ENCODE peak calls at places on chromosomes 6 and 20, in eight cellular contexts. One of them, this sample, is unnamed. For H3K27me3, the result is how much of the 10 kb centered on the place peaks cover.

GRCh38 chr20:25223765-25224720 is 23.8 kb upstream of the PYGB start:
- DNase-seq in lung: no peak
- DNase-seq in spleen: peak
- DNase-seq in GM23338: no peak
- DNase-seq in neural progenitor cell: no peak
- DNase-seq in heart left ventricle: no peak
- DNase-seq in lower lobe of right lung: no peak
- DNase-seq in tibial nerve: no peak
- DNase-seq in this sample: no peak

GRCh38 chr6:29651413-29652197 is 5.3 kb upstream of the MOG start:
- DNase-seq in lower lobe of right lung: no peak
- DNase-seq in neural progenitor cell: peak
- DNase-seq in GM23338: peak
- DNase-seq in heart left ventricle: no peak
- DNase-seq in spleen: no peak
- DNase-seq in tibial nerve: no peak
- DNase-seq in lung: no peak
- DNase-seq in this sample: no peak

GRCh38 chr20:5156670-5157448 is 30.1 kb downstream of the CDS2 start:
- DNase-seq in neural progenitor cell: no peak
- DNase-seq in lung: no peak
- DNase-seq in lower lobe of right lung: no peak
- DNase-seq in tibial nerve: no peak
- DNase-seq in GM23338: no peak
- DNase-seq in heart left ventricle: no peak
- DNase-seq in spleen: no peak
- DNase-seq in this sample: no peak

GRCh38 chr20:41738584-41739193 is 120.5 kb upstream of the CHD6 start:
- DNase-seq in heart left ventricle: no peak
- DNase-seq in lung: no peak
- DNase-seq in GM23338: peak
- DNase-seq in spleen: no peak
- DNase-seq in lower lobe of right lung: peak
- DNase-seq in neural progenitor cell: peak
- DNase-seq in tibial nerve: peak
- DNase-seq in this sample: peak

GRCh38 chr20:4681971-4682370 is 39.7 kb upstream of the PRND start:
- DNase-seq in lung: no peak
- DNase-seq in neural progenitor cell: no peak
- DNase-seq in spleen: no peak
- DNase-seq in lower lobe of right lung: no peak
- DNase-seq in tibial nerve: no peak
- DNase-seq in heart left ventricle: no peak
- DNase-seq in GM23338: no peak
- DNase-seq in this sample: no peak

GRCh38 chr6:140043357-140043756 is 668.9 kb upstream of the CITED2 start:
- DNase-seq in lung: no peak
- DNase-seq in neural progenitor cell: no peak
- DNase-seq in heart left ventricle: no peak
- DNase-seq in GM23338: no peak
- DNase-seq in spleen: no peak
- DNase-seq in lower lobe of right lung: no peak
- DNase-seq in tibial nerve: no peak
- DNase-seq in this sample: no peak

GRCh38 chr6:32922083-32922482 is 18.7 kb downstream of the HLA-DMB start:
- DNase-seq in GM23338: no peak
- DNase-seq in lower lobe of right lung: no peak
- DNase-seq in spleen: no peak
- DNase-seq in tibial nerve: no peak
- DNase-seq in heart left ventricle: no peak
- DNase-seq in neural progenitor cell: no peak
- DNase-seq in lung: no peak
- DNase-seq in this sample: no peak

GRCh38 chr6:27230758-27231111 is 16.8 kb upstream of the PRSS16 start:
- DNase-seq in lung: no peak
- DNase-seq in spleen: no peak
- DNase-seq in tibial nerve: no peak
- DNase-seq in neural progenitor cell: no peak
- DNase-seq in GM23338: no peak
- DNase-seq in lower lobe of right lung: no peak
- DNase-seq in heart left ventricle: no peak
- DNase-seq in this sample: no peak

GRCh38 chr6:79453558-79454042 is 83.6 kb downstream of the LCA5 start:
- DNase-seq in heart left ventricle: no peak
- DNase-seq in spleen: no peak
- DNase-seq in GM23338: no peak
- DNase-seq in tibial nerve: peak
- DNase-seq in neural progenitor cell: no peak
- DNase-seq in lung: no peak
- DNase-seq in lower lobe of right lung: no peak
- DNase-seq in this sample: no peak

GRCh38 chr20:14245368-14245970 is 91.9 kb downstream of the FLRT3 start:
- DNase-seq in heart left ventricle: no peak
- DNase-seq in tibial nerve: no peak
- DNase-seq in neural progenitor cell: no peak
- DNase-seq in spleen: no peak
- DNase-seq in lung: no peak
- DNase-seq in GM23338: no peak
- DNase-seq in lower lobe of right lung: no peak
- DNase-seq in this sample: no peak

DNA sequence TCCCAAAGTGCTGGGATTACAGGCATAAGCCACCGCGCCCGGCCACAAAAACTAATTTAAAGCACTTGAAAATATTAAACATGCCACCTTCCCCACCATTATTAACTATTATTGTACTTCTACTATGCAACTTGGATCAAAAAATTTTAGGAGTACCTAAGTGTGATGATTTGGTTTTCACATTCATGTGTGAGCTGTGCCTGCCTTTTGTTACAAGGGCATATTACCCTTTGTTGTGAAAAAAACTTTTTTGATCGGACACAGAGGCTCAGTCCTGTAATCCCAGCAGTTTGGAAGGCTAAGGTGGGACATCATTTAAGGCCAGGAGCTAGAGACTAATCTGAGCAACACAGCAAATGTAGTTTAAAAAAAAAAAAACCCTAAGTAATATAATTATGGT is 17.1 kb downstream of the ROMO1 start:
- DNase-seq in GM23338: no peak
- DNase-seq in spleen: no peak
- DNase-seq in neural progenitor cell: no peak
- DNase-seq in tibial nerve: no peak
- DNase-seq in lung: no peak
- DNase-seq in lower lobe of right lung: no peak
- DNase-seq in heart left ventricle: no peak
- DNase-seq in this sample: no peak
- H3K27me3 ChIP-seq in GM23338: under half
- H3K27me3 ChIP-seq in spleen: under half
- H3K27me3 ChIP-seq in neural progenitor cell: under half
- H3K27me3 ChIP-seq in tibial nerve: under half
- H3K27me3 ChIP-seq in lung: under half
- H3K27me3 ChIP-seq in lower lobe of right lung: under half
- H3K27me3 ChIP-seq in heart left ventricle: under half
- H3K27me3 ChIP-seq in this sample: under half

GRCh38 chr6:149041953-149042352 is 275.6 kb upstream of the TAB2 start:
- DNase-seq in spleen: no peak
- DNase-seq in neural progenitor cell: no peak
- DNase-seq in GM23338: no peak
- DNase-seq in lower lobe of right lung: no peak
- DNase-seq in tibial nerve: no peak
- DNase-seq in heart left ventricle: no peak
- DNase-seq in lung: no peak
- DNase-seq in this sample: no peak

GRCh38 chr6:149044394-149044965 is 273.0 kb upstream of the TAB2 start:
- DNase-seq in neural progenitor cell: no peak
- DNase-seq in heart left ventricle: no peak
- DNase-seq in lower lobe of right lung: no peak
- DNase-seq in tibial nerve: no peak
- DNase-seq in GM23338: no peak
- DNase-seq in lung: no peak
- DNase-seq in spleen: no peak
- DNase-seq in this sample: no peak

GRCh38 chr6:149046164-149046821 is 271.2 kb upstream of the TAB2 start:
- DNase-seq in heart left ventricle: no peak
- DNase-seq in tibial nerve: no peak
- DNase-seq in lower lobe of right lung: no peak
- DNase-seq in lung: no peak
- DNase-seq in GM23338: no peak
- DNase-seq in neural progenitor cell: no peak
- DNase-seq in spleen: no peak
- DNase-seq in this sample: no peak

GRCh38 chr6:149045404-149045803 is 272.1 kb upstream of the TAB2 start:
- DNase-seq in lower lobe of right lung: no peak
- DNase-seq in tibial nerve: no peak
- DNase-seq in neural progenitor cell: peak
- DNase-seq in spleen: no peak
- DNase-seq in lung: no peak
- DNase-seq in heart left ventricle: no peak
- DNase-seq in GM23338: peak
- DNase-seq in this sample: no peak

DNA sequence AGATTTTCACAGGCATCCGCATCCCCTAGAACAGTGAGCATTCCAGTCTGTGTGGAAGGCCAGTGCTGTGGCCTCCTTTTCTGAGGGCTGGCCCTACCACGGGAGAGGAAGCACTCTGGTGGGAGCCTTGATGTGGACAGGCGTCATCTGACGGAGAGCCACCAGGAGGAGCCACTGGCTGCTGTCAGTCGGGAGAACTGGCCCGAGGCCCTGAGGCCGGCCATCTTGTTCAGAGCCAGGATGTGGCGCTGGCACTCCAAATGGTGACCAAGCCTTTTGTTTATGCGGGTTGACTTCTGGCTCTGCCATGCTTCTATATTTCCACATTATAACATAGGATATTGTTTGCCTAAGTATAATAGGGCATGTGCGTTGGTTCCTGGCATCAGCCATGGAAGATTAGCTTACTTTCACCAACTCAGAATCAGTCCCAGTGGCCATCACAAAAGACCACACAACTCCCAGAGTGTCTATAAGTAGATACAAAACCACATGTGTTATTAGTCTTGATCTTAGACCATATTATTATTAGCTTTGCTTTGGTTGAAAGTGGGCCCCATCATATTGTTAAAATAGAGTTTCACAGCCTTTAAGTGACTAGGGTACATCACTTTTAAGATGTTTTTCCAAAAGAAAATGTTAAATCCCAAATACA is 273.9 kb upstream of the TAB2 start:
- DNase-seq in neural progenitor cell: peak
- DNase-seq in GM23338: peak
- DNase-seq in lung: no peak
- DNase-seq in lower lobe of right lung: no peak
- DNase-seq in tibial nerve: no peak
- DNase-seq in spleen: no peak
- DNase-seq in heart left ventricle: no peak
- DNase-seq in this sample: no peak
- TF ChIP-seq CTCF in neural progenitor cell: peak
- TF ChIP-seq CTCF in GM23338: peak
- TF ChIP-seq CTCF in lung: no peak
- TF ChIP-seq CTCF in lower lobe of right lung: peak
- TF ChIP-seq CTCF in tibial nerve: no peak
- TF ChIP-seq CTCF in spleen: no peak
- TF ChIP-seq CTCF in heart left ventricle: no peak
- TF ChIP-seq CTCF in this sample: peak

GRCh38 chr6:34150766-34151165 is 4.9 kb upstream of the GRM4 start:
- DNase-seq in heart left ventricle: no peak
- DNase-seq in lung: no peak
- DNase-seq in spleen: peak
- DNase-seq in lower lobe of right lung: no peak
- DNase-seq in GM23338: no peak
- DNase-seq in neural progenitor cell: peak
- DNase-seq in tibial nerve: no peak
- DNase-seq in this sample: no peak

GRCh38 chr6:34149831-34150400 is 4.0 kb upstream of the GRM4 start:
- DNase-seq in GM23338: no peak
- DNase-seq in heart left ventricle: no peak
- DNase-seq in spleen: peak
- DNase-seq in lower lobe of right lung: no peak
- DNase-seq in tibial nerve: no peak
- DNase-seq in neural progenitor cell: peak
- DNase-seq in lung: no peak
- DNase-seq in this sample: no peak

GRCh38 chr6:34146801-34147592 is 1.1 kb upstream of the GRM4 start:
- DNase-seq in GM23338: no peak
- DNase-seq in tibial nerve: no peak
- DNase-seq in spleen: peak
- DNase-seq in heart left ventricle: no peak
- DNase-seq in neural progenitor cell: no peak
- DNase-seq in lung: no peak
- DNase-seq in lower lobe of right lung: peak
- DNase-seq in this sample: no peak

GRCh38 chr6:34147906-34148701 is 2.2 kb upstream of the GRM4 start:
- DNase-seq in lower lobe of right lung: peak
- DNase-seq in spleen: peak
- DNase-seq in lung: no peak
- DNase-seq in neural progenitor cell: no peak
- DNase-seq in heart left ventricle: no peak
- DNase-seq in GM23338: no peak
- DNase-seq in tibial nerve: no peak
- DNase-seq in this sample: no peak

GRCh38 chr6:34148864-34149810 is 3.2 kb upstream of the GRM4 start:
- DNase-seq in heart left ventricle: no peak
- DNase-seq in lung: no peak
- DNase-seq in spleen: peak
- DNase-seq in GM23338: no peak
- DNase-seq in neural progenitor cell: peak
- DNase-seq in lower lobe of right lung: peak
- DNase-seq in tibial nerve: no peak
- DNase-seq in this sample: no peak
- H3K27me3 ChIP-seq in heart left ventricle: half or more
- H3K27me3 ChIP-seq in lung: under half
- H3K27me3 ChIP-seq in spleen: under half
- H3K27me3 ChIP-seq in GM23338: half or more
- H3K27me3 ChIP-seq in neural progenitor cell: half or more
- H3K27me3 ChIP-seq in lower lobe of right lung: half or more
- H3K27me3 ChIP-seq in tibial nerve: half or more
- H3K27me3 ChIP-seq in this sample: half or more

GRCh38 chr20:24109008-24109407 is 120.4 kb upstream of the GGTLC1 start:
- DNase-seq in neural progenitor cell: no peak
- DNase-seq in lung: no peak
- DNase-seq in spleen: no peak
- DNase-seq in GM23338: peak
- DNase-seq in tibial nerve: no peak
- DNase-seq in heart left ventricle: no peak
- DNase-seq in lower lobe of right lung: no peak
- DNase-seq in this sample: no peak

GRCh38 chr20:24109537-24109936 is 121.0 kb upstream of the GGTLC1 start:
- DNase-seq in tibial nerve: no peak
- DNase-seq in heart left ventricle: no peak
- DNase-seq in spleen: no peak
- DNase-seq in lung: no peak
- DNase-seq in lower lobe of right lung: no peak
- DNase-seq in GM23338: no peak
- DNase-seq in neural progenitor cell: no peak
- DNase-seq in this sample: no peak

GRCh38 chr20:24116611-24117010 is 128.0 kb upstream of the GGTLC1 start:
- DNase-seq in tibial nerve: no peak
- DNase-seq in heart left ventricle: no peak
- DNase-seq in GM23338: no peak
- DNase-seq in spleen: no peak
- DNase-seq in lower lobe of right lung: no peak
- DNase-seq in neural progenitor cell: no peak
- DNase-seq in lung: no peak
- DNase-seq in this sample: no peak

GRCh38 chr20:24111858-24112257 is 123.3 kb upstream of the GGTLC1 start:
- DNase-seq in tibial nerve: no peak
- DNase-seq in lower lobe of right lung: no peak
- DNase-seq in heart left ventricle: no peak
- DNase-seq in spleen: no peak
- DNase-seq in neural progenitor cell: no peak
- DNase-seq in lung: no peak
- DNase-seq in GM23338: no peak
- DNase-seq in this sample: no peak

GRCh38 chr20:24112360-24112759 is 123.8 kb upstream of the GGTLC1 start:
- DNase-seq in GM23338: no peak
- DNase-seq in lower lobe of right lung: no peak
- DNase-seq in heart left ventricle: no peak
- DNase-seq in neural progenitor cell: no peak
- DNase-seq in spleen: no peak
- DNase-seq in tibial nerve: no peak
- DNase-seq in lung: no peak
- DNase-seq in this sample: no peak
- TF ChIP-seq CTCF in GM23338: peak
- TF ChIP-seq CTCF in lower lobe of right lung: no peak
- TF ChIP-seq CTCF in heart left ventricle: no peak
- TF ChIP-seq CTCF in neural progenitor cell: no peak
- TF ChIP-seq CTCF in spleen: no peak
- TF ChIP-seq CTCF in tibial nerve: no peak
- TF ChIP-seq CTCF in lung: no peak
- TF ChIP-seq CTCF in this sample: no peak